ENCODE peak calls at places on chromosomes 12 and 14, in four cellular contexts. D is skeletal muscle cell, H is HS-5, T is neural crest cell. F is an unnamed sample.

GRCh38 chr12:132014915-132015280 is 65.2 kb downstream of the EP400 start:
- DNase-seq in D (no peak), H (no peak), T (no peak), F (no peak)

GRCh38 chr14:89013098-89013504 is 188.7 kb downstream of the TTC8 start:
- DNase-seq in D (no peak), H (no peak), T (no peak), F (no peak)

GRCh38 chr12:104187446-104188155 is 28.0 kb upstream of the TXNRD1 start:
- DNase-seq in D (no peak), H (no peak), T (no peak), F (no peak)

GRCh38 chr14:104321151-104322130 is 183.1 kb downstream of the KIF26A start:
- DNase-seq in D (no peak), H (no peak), T (no peak), F (no peak)

GRCh38 chr14:21894003-21894897 is 220.6 kb upstream of the OR4E1 start:
- DNase-seq in D (no peak), H (no peak), T (no peak), F (peak)

GRCh38 chr12:51864701-51865469 is 16.4 kb upstream of the FIGNL2 start:
- DNase-seq in D (no peak), H (no peak), T (no peak), F (no peak)

GRCh38 chr14:105475916-105476845 is 1.6 kb downstream of the CRIP2 start:
- DNase-seq in D (no peak), H (no peak), T (no peak), F (no peak)

GRCh38 chr14:104126753-104127152 is 11.6 kb upstream of the KIF26A start:
- DNase-seq in D (no peak), H (no peak), T (no peak), F (no peak)

GRCh38 chr14:70988452-70988851 is 81.2 kb downstream of the PCNX1 start:
- DNase-seq in D (no peak), H (no peak), T (no peak), F (no peak)

GRCh38 chr12:55974308-55974724 is 438 bp downstream of the RAB5B start:
- DNase-seq in D (peak), H (no peak), T (no peak), F (no peak)

GRCh38 chr12:54601841-54602240 is 13.4 kb upstream of the PPP1R1A start:
- DNase-seq in D (no peak), H (no peak), T (no peak), F (no peak)

GRCh38 chr14:72616294-72616693 is 277.6 kb downstream of the DPF3 start:
- DNase-seq in D (peak), H (no peak), T (no peak), F (no peak)

GRCh38 chr12:67650127-67650495 is 1.6 kb downstream of the DYRK2 start:
- DNase-seq in D (no peak), H (no peak), T (no peak), F (no peak)